ENCODE peak calls at places on chromosomes 6 and 20, in five cellular contexts. B is foreskin keratinocyte; J is T-helper 2 cell treated with Interferon-gamma antibody and Interleukin-4, amounts not matched to agents 5 μg/mL and 100 μg/mL, for 36 hours; H is HT1080; O is T-helper 17 cell. X is an unnamed sample.

GRCh38 chr6:25900843-25901242 is 26.8 kb upstream of the SLC17A3 start:
- DNase-seq in B (no peak), H (no peak), O (no peak), J (no peak), X (no peak)

GRCh38 chr6:16635810-16636602 is 125.3 kb downstream of the ATXN1 start:
- DNase-seq in H (peak; percentile 94), J (peak; percentile 39), B (no peak), O (no peak), X (peak; percentile 80)

GRCh38 chr6:168686831-168687730 is 246.1 kb downstream of the SMOC2 start:
- DNase-seq in O (no peak), J (no peak), B (no peak), H (no peak), X (no peak)

GRCh38 chr6:150417899-150418824 is 49.4 kb downstream of the IYD start:
- DNase-seq in B (peak; percentile 81), H (peak; percentile 63), J (peak; percentile 74), O (no peak), X (peak; percentile 79)

GRCh38 chr20:33986560-33987216 is 7.0 kb upstream of the RALY start:
- DNase-seq in B (no peak), O (no peak), J (no peak), H (no peak), X (no peak)

GRCh38 chr6:151239603-151240035 is at the start of gene AKAP12:
- DNase-seq in J (no peak), H (no peak), O (no peak), B (no peak), X (no peak)

GRCh38 chr20:5719861-5720401 is 30.3 kb upstream of the SHLD1 start:
- DNase-seq in B (peak; percentile 7), O (no peak), J (no peak), H (peak; percentile 94), X (peak; percentile 37)

GRCh38 chr6:92126088-92126487 is 1293.3 kb downstream of the EPHA7 start:
- DNase-seq in O (no peak), B (no peak), H (peak; percentile 2), J (no peak), X (no peak)

GRCh38 chr6:30446259-30446658 is 43.0 kb upstream of the HLA-E start:
- DNase-seq in J (no peak), O (no peak), B (no peak), H (no peak), X (no peak)

GRCh38 chr20:42461965-42462593 is 727.6 kb downstream of the PTPRT start:
- DNase-seq in J (no peak), H (no peak), B (no peak), O (no peak), X (no peak)

GRCh38 chr6:91606148-91606901 is 1019.5 kb upstream of the MAP3K7 start:
- DNase-seq in H (no peak), O (no peak), J (no peak), B (no peak), X (no peak)

GRCh38 chr6:163761491-163761890 is 347.0 kb downstream of the QKI start:
- DNase-seq in H (no peak), B (no peak), J (no peak), O (no peak), X (no peak)

GRCh38 chr20:50729925-50730764 is 1.2 kb upstream of the PARD6B start:
- DNase-seq in H (no peak), O (no peak), B (no peak), J (no peak), X (no peak)

GRCh38 chr6:2852921-2853322 is 11.3 kb upstream of the SERPINB1 start:
- DNase-seq in J (no peak), H (no peak), B (no peak), O (no peak), X (no peak)

GRCh38 chr6:67694127-67694526 is 941.0 kb upstream of the ADGRB3 start:
- DNase-seq in B (no peak), J (no peak), O (no peak), H (no peak), X (no peak)

GRCh38 chr6:106997392-106998257 is 23.1 kb upstream of the CD24 start:
- DNase-seq in J (peak; percentile 48), H (peak; percentile 58), O (no peak), B (no peak), X (peak; percentile 49)

GRCh38 chr6:155212106-155212505 is 51.7 kb upstream of the CLDN20 start:
- DNase-seq in B (no peak), O (no peak), H (no peak), J (no peak), X (no peak)

GRCh38 chr6:157758516-157759023 is 64.5 kb upstream of the SNX9 start:
- DNase-seq in J (no peak), H (no peak), B (no peak), O (no peak), X (no peak)

GRCh38 chr6:41531591-41532582 is 14.3 kb upstream of the FOXP4 start:
- DNase-seq in J (peak; percentile 68), H (no peak), O (peak; percentile 17), B (no peak), X (no peak)

X was measured in mammary epithelial cell.